ENCODE peak calls at places on chromosomes 12 and 14, in ten cellular contexts. O, D, G, P, R, S, K, J, N and F are unnamed samples. For H3K9me3, the result is how much of the 10 kb centered on the place peaks cover.

GRCh38 chr12:117805865-117806264 is 162.9 kb downstream of the KSR2 start:
- DNase-seq in O (no peak), D (no peak), G (no peak), P (no peak), R (no peak), S (no peak), K (no peak), J (peak), N (no peak), F (no peak)

GRCh38 chr14:101505216-101505970 is 55.9 kb upstream of the DIO3 start:
- DNase-seq in O (peak), D (no peak), G (no peak), P (no peak), R (peak), S (no peak), K (no peak), J (peak), N (no peak), F (no peak)

GRCh38 chr12:81573228-81573627 is 185.9 kb downstream of the PPFIA2 start:
- DNase-seq in O (no peak), D (no peak), G (no peak), P (no peak), R (no peak), S (no peak), K (no peak), J (no peak), N (no peak), F (no peak)

GRCh38 chr12:32535260-32535999 is 136.1 kb downstream of the FGD4 start:
- DNase-seq in O (peak), D (peak), G (peak), P (no peak), R (peak), S (peak), K (peak), J (peak), N (peak), F (no peak)

GRCh38 chr12:117522559-117522958 is 161.1 kb upstream of the NOS1 start:
- DNase-seq in O (no peak), D (no peak), G (no peak), P (no peak), R (no peak), S (no peak), K (no peak), J (no peak), N (no peak), F (no peak)

GRCh38 chr12:105198961-105199360 is 37.0 kb downstream of the APPL2 start:
- DNase-seq in O (no peak), D (no peak), G (peak), P (no peak), R (no peak), S (no peak), K (no peak), J (no peak), N (no peak), F (no peak)

GRCh38 chr12:124862768-124863408 is 776 bp downstream of the SCARB1 start:
- DNase-seq in O (no peak), D (no peak), G (no peak), P (no peak), R (peak), S (no peak), K (no peak), J (peak), N (peak), F (no peak)

GRCh38 chr14:20662968-20663731 is 21.2 kb upstream of the RNASE4 start:
- DNase-seq in O (peak), D (peak), G (peak), P (peak), R (peak), S (peak), K (peak), J (peak), N (peak), F (no peak)

GRCh38 chr14:22084393-22085281 is 411.0 kb upstream of the OR4E1 start:
- DNase-seq in O (no peak), D (no peak), G (peak), P (no peak), R (no peak), S (peak), K (peak), J (peak), N (peak), F (peak)

GRCh38 chr12:19245126-19245525 is 115.6 kb downstream of the PLEKHA5 start:
- DNase-seq in O (no peak), D (no peak), G (no peak), P (no peak), R (no peak), S (no peak), K (no peak), J (no peak), N (no peak), F (no peak)

GRCh38 chr12:113427882-113428281 is 5.7 kb downstream of the SDSL start:
- DNase-seq in O (peak), D (no peak), G (no peak), P (no peak), R (no peak), S (no peak), K (no peak), J (no peak), N (no peak), F (no peak)

GRCh38 chr12:47878918-47879481 is 25.8 kb downstream of the VDR start:
- DNase-seq in O (no peak), D (no peak), G (no peak), P (no peak), R (no peak), S (no peak), K (no peak), J (no peak), N (no peak), F (no peak)

GRCh38 chr14:54177861-54178591 is 218.8 kb upstream of the CDKN3 start:
- DNase-seq in O (no peak), D (no peak), G (no peak), P (no peak), R (no peak), S (no peak), K (no peak), J (no peak), N (no peak), F (no peak)

GRCh38 chr14:103492156-103492555 is 30.5 kb downstream of the CKB start:
- DNase-seq in O (no peak), D (no peak), G (no peak), P (no peak), R (no peak), S (no peak), K (no peak), J (no peak), N (no peak), F (no peak)
- TF ChIP-seq CTCF in O (no peak), D (no peak), G (no peak), P (no peak), R (no peak), S (no peak), K (no peak), J (no peak), N (no peak), F (no peak)

GRCh38 chr12:101940400-101940950 is 63.1 kb downstream of the DRAM1 start:
- DNase-seq in O (no peak), D (no peak), G (no peak), P (no peak), R (no peak), S (no peak), K (no peak), J (peak), N (no peak), F (no peak)
- H3K27ac ChIP-seq in O (no peak), D (no peak), G (no peak), P (no peak), R (peak), S (no peak), K (no peak), J (peak), N (no peak), F (no peak)

GRCh38 chr12:133010657-133011297 is 24.6 kb downstream of the ZNF26 start:
- DNase-seq in O (no peak), D (no peak), G (no peak), P (no peak), R (no peak), S (no peak), K (no peak), J (no peak), N (no peak), F (no peak)
- H3K9me3 ChIP-seq in O (half or more), D (under half), G (half or more), P (half or more), R (under half), S (under half), K (under half), J (under half), N (half or more), F (half or more)

DNA sequence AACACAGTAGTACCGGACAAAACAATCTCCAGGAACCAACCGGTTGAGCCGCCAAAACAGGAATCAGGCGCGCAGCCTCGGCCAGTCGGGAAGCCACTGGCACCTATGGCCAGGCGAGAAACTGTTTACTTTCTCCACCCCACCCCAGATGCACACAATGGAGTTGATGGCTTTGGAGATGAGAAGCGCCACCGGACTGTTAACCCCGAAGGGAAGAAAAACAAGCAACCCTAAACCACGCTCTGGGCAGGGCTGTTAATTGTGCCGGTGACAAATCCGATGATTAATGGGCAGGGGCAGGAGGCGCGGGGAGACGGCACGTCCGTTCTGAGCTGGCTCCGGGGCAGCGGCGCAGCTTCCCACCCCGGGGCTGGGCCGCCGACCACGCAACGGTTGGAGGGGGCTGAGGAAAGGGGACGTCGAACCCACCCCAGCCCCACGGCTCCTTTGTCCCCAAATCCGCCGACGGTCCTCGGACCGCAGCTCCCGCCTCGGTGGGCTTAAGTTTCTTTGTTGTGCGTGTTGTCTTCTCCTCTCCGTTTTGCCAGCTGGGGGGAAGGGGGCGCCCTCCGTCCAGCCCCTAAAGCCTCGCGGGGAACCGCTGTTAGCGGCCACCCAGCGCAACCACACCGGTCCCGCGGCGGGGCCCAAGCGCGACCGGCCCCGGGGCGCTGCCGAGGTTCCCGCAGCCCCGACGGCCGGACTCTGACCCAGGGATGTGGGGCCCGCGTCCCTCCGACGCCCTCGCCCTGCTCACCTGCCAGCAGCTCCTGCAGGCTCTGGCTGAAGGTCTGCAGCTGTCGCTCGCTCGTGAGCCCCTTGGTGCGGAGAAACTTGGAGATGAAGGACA is 790 bp downstream of the BTG1 start:
- DNase-seq in O (peak), D (peak), G (peak), P (no peak), R (peak), S (peak), K (peak), J (peak), N (no peak), F (no peak)
- TF ChIP-seq CTCF in O (no peak), D (no peak), G (peak), P (no peak), R (no peak), S (no peak), K (no peak), J (no peak), N (no peak), F (no peak)

GRCh38 chr14:68952544-68953535 is 26.3 kb downstream of the ACTN1 start:
- DNase-seq in O (no peak), D (no peak), G (no peak), P (no peak), R (peak), S (no peak), K (no peak), J (no peak), N (no peak), F (peak)

GRCh38 chr14:68957688-68958248 is 21.3 kb downstream of the ACTN1 start:
- DNase-seq in O (no peak), D (no peak), G (no peak), P (no peak), R (no peak), S (no peak), K (no peak), J (no peak), N (no peak), F (no peak)

GRCh38 chr14:68956728-68957127 is 22.4 kb downstream of the ACTN1 start:
- DNase-seq in O (no peak), D (no peak), G (no peak), P (no peak), R (no peak), S (no peak), K (no peak), J (no peak), N (no peak), F (no peak)

GRCh38 chr14:68958553-68958952 is 20.5 kb downstream of the ACTN1 start:
- DNase-seq in O (no peak), D (no peak), G (no peak), P (no peak), R (no peak), S (no peak), K (no peak), J (no peak), N (no peak), F (no peak)

DNA sequence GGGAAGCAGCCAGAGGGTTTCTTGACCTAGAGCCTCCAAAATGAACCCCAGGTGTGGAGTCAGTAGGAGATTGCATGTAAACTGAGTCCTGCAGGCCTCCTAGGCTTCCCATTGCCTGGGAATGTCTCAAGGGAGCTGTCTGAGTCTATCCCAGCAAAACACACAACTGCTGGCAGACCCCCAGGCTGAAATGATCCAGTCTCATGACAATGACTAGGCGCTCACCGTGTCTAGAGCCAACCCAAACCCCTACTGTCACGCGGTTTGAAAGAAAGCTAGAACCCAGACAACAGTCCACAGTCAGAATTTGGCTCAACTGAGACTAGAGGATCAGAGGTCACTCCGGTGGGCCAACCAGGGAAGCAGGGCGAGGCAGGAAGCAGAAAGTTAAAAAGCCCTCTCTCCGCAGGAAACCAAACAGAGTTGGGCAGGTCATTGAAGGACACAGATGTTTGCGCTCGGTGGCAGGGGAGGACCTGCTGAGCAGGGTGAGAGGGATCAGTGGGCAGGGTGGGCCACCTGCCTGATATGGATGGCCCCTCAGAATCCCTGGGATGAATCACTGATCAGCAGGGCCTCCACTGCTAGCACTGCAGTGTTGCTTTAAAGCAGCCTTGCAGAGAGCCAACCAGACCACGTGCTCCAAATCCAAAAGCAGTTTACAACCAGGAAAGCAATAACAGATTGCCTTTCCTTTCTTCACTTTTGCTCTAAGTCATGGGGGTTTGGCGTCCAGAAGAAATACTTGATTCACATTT is 23.8 kb downstream of the ACTN1 start:
- DNase-seq in O (no peak), D (no peak), G (peak), P (no peak), R (peak), S (no peak), K (no peak), J (no peak), N (no peak), F (no peak)
- H3K27ac ChIP-seq in O (no peak), D (peak), G (peak), P (peak), R (peak), S (peak), K (no peak), J (peak), N (peak), F (peak)

DNA sequence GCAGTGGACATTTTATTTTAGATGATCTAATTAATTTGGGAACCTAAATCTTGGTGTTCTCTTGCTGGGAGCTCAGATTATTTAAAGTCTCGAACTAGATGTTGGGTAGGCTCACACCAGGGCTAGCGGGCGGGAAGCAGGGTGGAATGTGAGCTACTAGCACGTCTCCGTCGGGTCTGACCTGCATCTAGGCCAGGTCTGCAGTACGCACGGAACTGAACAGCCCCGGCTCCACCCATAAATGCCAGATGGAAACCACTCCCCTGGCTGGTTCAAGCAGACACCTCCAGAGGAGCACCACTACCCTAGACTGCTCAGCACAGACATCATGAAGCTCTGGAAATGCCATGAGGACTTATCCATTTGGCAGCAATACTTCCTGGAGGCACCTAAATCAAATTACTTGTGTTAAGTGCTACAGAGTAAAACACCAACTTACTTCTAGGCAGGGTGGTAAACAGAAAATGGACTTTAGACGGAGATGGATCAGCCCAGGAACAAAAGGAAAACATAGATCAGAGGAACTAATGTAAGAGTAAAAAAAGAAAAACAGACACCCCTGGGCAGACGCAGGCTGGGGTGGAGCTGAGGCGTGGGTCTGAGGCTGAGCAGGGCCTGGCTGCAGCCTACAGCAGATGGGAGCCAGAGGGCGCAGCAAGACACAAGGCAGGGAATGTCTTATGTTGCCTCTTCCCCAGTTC is 10.2 kb downstream of the ZNF605 start:
- DNase-seq in O (no peak), D (no peak), G (peak), P (no peak), R (no peak), S (no peak), K (no peak), J (no peak), N (no peak), F (no peak)
- H3K9me3 ChIP-seq in O (half or more), D (under half), G (half or more), P (half or more), R (under half), S (under half), K (under half), J (under half), N (half or more), F (half or more)

GRCh38 chr14:99505089-99505488 is 23.9 kb downstream of the CCNK start:
- DNase-seq in O (no peak), D (no peak), G (no peak), P (no peak), R (no peak), S (no peak), K (no peak), J (no peak), N (no peak), F (no peak)

GRCh38 chr14:99503848-99504453 is 22.7 kb downstream of the CCNK start:
- DNase-seq in O (no peak), D (no peak), G (no peak), P (no peak), R (no peak), S (no peak), K (no peak), J (no peak), N (no peak), F (no peak)

GRCh38 chr14:99507860-99508640 is 26.8 kb downstream of the CCNK start:
- DNase-seq in O (no peak), D (peak), G (no peak), P (no peak), R (no peak), S (no peak), K (no peak), J (no peak), N (no peak), F (no peak)

GRCh38 chr14:99508896-99509629 is 27.9 kb downstream of the CCNK start:
- DNase-seq in O (no peak), D (no peak), G (no peak), P (no peak), R (no peak), S (no peak), K (peak), J (no peak), N (no peak), F (no peak)

GRCh38 chr14:99506269-99506668 is 25.1 kb downstream of the CCNK start:
- DNase-seq in O (no peak), D (no peak), G (no peak), P (no peak), R (no peak), S (no peak), K (no peak), J (no peak), N (no peak), F (no peak)
- TF ChIP-seq CTCF in O (no peak), D (no peak), G (no peak), P (no peak), R (no peak), S (no peak), K (no peak), J (no peak), N (no peak), F (no peak)

GRCh38 chr12:45355750-45356149 is 139.9 kb downstream of the ANO6 start:
- DNase-seq in O (no peak), D (no peak), G (no peak), P (no peak), R (no peak), S (peak), K (no peak), J (no peak), N (peak), F (no peak)
- H3K27ac ChIP-seq in O (no peak), D (no peak), G (no peak), P (peak), R (peak), S (no peak), K (peak), J (no peak), N (peak), F (no peak)

GRCh38 chr12:34406996-34407300 is 384.7 kb downstream of the ALG10 start:
- DNase-seq in O (peak), D (peak), G (no peak), P (no peak), R (peak), S (no peak), K (no peak), J (no peak), N (no peak), F (no peak)

GRCh38 chr12:34404377-34405285 is 382.3 kb downstream of the ALG10 start:
- DNase-seq in O (peak), D (peak), G (no peak), P (no peak), R (peak), S (peak), K (peak), J (peak), N (no peak), F (no peak)

GRCh38 chr12:34407813-34408212 is 385.5 kb downstream of the ALG10 start:
- DNase-seq in O (no peak), D (no peak), G (no peak), P (no peak), R (no peak), S (no peak), K (no peak), J (no peak), N (no peak), F (no peak)

GRCh38 chr12:34405286-34406227 is 383.3 kb downstream of the ALG10 start:
- DNase-seq in O (peak), D (peak), G (no peak), P (no peak), R (peak), S (peak), K (peak), J (peak), N (no peak), F (no peak)

GRCh38 chr12:34406228-34406995 is 384.1 kb downstream of the ALG10 start:
- DNase-seq in O (peak), D (no peak), G (no peak), P (no peak), R (peak), S (no peak), K (no peak), J (no peak), N (no peak), F (no peak)
- H3K9me3 ChIP-seq in O (half or more), D (under half), G (half or more), P (under half), R (under half), S (under half), K (under half), J (under half), N (under half), F (half or more)

GRCh38 chr12:120903818-120904773 is at the start of gene SPPL3:
- DNase-seq in O (peak), D (peak), G (peak), P (no peak), R (peak), S (peak), K (peak), J (peak), N (peak), F (peak)
- TF ChIP-seq CTCF in O (no peak), D (no peak), G (peak), P (no peak), R (no peak), S (no peak), K (no peak), J (no peak), N (peak), F (no peak)